ENCODE peak calls at places on chromosomes 2 and 18, in four cellular contexts. O is K562, I is HepG2, C is GM12878. Q is an unnamed sample.

GRCh38 chr2:187959821-187960220 is 331.9 kb upstream of the GULP1 start:
- DNase-seq in I (no peak), C (no peak), O (no peak), Q (no peak)

GRCh38 chr2:127406454-127406853 is 11.8 kb upstream of the PROC start:
- DNase-seq in O (no peak), C (no peak), I (no peak), Q (no peak)

GRCh38 chr2:239940861-239941570 is 84.1 kb downstream of the NDUFA10 start:
- DNase-seq in I (no peak), C (no peak), O (no peak), Q (no peak)

GRCh38 chr2:28080911-28081310 is 190.4 kb downstream of the BABAM2 start:
- DNase-seq in C (no peak), O (no peak), I (no peak), Q (no peak)

GRCh38 chr2:27961997-27962396 is 71.5 kb downstream of the BABAM2 start:
- DNase-seq in O (no peak), I (no peak), C (no peak), Q (no peak)

GRCh38 chr18:22033085-22033484 is 136.3 kb upstream of the GATA6 start:
- DNase-seq in C (no peak), O (no peak), I (no peak), Q (no peak)

GRCh38 chr2:128178650-128179460 is 87.9 kb downstream of the UGGT1 start:
- DNase-seq in C (no peak), I (peak; percentile 100), O (peak; percentile 67), Q (peak; percentile 59)

GRCh38 chr2:54803783-54804758 is 80.6 kb downstream of the EML6 start:
- DNase-seq in C (no peak), I (no peak), O (no peak), Q (no peak)

GRCh38 chr2:81324046-81324445 is 1019.5 kb upstream of the LRRTM1 start:
- DNase-seq in C (no peak), O (no peak), I (peak; percentile 16), Q (peak; percentile 17)

DNA sequence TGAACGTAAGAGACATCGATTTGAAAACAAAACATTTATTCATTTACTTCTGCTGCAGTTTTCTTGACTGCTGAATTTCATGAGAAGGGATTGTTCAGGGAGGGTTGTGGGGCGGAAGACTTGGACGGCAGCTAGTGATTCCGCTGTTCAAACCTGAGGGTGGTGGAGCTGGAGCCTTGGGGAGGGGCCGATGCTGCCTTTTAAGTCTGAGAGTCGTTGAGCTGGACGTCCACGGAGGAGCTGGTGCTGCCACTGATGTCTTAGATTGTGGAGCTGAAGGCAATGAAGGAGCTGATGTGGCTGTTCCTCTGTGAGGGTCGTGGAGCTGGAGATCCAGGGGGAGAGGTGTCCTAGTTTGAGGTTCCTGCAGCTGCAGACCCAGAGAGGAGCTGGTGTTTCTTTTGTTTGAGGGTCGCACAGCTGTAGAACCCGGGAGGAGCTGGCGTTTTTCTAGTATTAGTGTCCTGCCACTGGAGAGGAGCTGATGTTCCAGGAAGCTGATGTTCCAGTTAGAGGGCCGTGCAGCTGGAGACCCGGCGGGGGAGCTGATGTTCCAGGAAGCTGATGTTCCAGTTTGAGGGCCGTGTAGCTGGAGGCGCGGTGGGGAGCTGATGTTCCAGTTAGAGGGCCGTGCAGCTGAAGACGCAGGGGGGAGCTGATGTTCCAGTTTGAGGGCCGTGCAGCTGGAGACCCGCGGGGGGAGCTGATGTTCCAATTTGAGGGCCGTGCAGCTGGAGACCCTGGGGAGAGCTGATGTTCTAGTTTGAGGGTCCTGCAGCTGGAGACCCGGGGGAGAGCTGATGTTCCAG is 150.9 kb downstream of the RTP5 start:
- DNase-seq in C (no peak), I (peak; percentile 63), O (peak; percentile 44), Q (no peak)
- TF ChIP-seq RFX5 in C (no peak), I (no peak), O (no peak), Q (no peak)

DNA sequence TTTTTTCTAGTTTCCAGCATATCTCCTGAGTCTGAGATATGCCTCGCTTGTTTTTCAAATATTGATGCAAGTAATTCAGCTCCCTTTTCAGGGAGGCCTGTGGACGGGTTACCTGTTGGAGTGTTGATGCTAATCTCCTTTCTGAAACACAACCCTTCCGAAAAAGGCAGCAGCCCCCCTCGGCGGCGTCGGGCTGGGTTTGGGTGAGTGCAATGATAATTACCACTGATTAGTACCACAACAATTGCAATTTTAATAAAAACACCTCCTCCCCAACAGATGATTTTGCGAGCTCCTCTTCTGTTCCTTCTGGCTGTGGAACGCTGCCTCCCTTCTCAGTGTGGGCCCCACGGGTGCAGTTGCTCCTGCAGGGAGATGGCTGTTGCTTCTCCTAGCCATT is 66.3 kb downstream of the PTGR3 start:
- DNase-seq in C (no peak), O (no peak), I (no peak), Q (no peak)
- TF ChIP-seq ATF3 in C (no peak), O (no peak), I (no peak), Q (no peak)

DNA sequence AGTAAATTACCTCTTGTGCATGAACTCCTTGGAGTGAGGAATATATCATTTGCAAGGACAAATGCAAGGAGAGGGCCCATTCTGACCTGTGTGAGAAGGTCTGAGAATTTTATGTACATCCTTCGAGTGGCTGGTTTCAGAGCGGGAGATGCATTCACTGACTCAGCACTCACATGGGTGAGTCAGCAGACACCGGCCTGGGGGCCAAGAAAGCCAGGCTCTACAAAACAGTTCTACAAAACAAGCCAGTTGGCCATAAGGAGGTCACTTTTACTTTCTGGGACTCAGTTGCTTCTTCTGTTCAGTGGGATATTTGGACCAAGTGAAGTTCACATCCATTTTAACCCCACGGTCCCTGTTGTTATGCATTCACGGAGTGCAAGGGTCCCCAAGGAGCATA is 35.2 kb downstream of the CYP26B1 start:
- DNase-seq in O (peak; percentile 14), C (no peak), I (no peak), Q (peak; percentile 23)
- TF ChIP-seq RFX5 in O (no peak), C (no peak), I (no peak), Q (no peak)

DNA sequence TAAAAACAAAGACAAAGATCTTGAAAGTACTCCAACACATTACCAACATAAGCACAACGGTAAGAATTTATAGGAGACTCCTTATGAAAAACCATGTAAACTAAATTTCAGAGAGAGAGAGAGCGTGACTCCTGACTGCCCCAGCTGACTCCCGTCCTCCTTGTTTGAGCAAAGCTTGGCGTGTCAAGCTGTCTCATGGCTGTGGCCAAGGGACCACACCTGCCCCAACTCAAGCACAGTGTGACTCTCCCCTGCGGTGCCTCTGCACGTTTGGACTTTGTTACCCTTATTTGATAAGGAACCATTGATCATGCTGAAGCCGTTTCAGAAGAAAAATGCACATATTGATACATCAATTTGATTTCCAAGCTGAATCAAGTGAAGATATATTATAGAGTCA is 124.8 kb downstream of the COL6A3 start:
- DNase-seq in O (no peak), C (no peak), I (no peak), Q (no peak)
- TF ChIP-seq ATF3 in O (no peak), C (no peak), I (no peak), Q (no peak)

Q was measured in H1.